ENCODE peak calls at places on chromosome 15, in ten cellular contexts. R is WTC11, G is cardiac muscle cell, Y is breast epithelium, N is bronchial epithelial cell, D is psoas muscle, U is Peyer's patch, B is upper lobe of right lung, E is MCF 10A, S is transverse colon. H is an unnamed sample.

GRCh38 chr15:24856397-24857093 is 98.2 kb upstream of the SNRPN start:
- DNase-seq in Y (no peak), N (no peak), S (peak), B (no peak), R (peak), E (no peak), G (peak), D (no peak), U (no peak), H (peak)

GRCh38 chr15:88220443-88221186 is 35.9 kb downstream of the NTRK3 start:
- DNase-seq in B (no peak), R (no peak), Y (no peak), S (no peak), U (no peak), E (no peak), G (no peak), N (no peak), D (no peak), H (no peak)

GRCh38 chr15:78808550-78808949 is 2.7 kb downstream of the ADAMTS7 start:
- DNase-seq in U (no peak), G (peak), E (peak), R (peak), B (no peak), S (no peak), N (peak), Y (no peak), D (no peak), H (no peak)

GRCh38 chr15:91385301-91385700 is 285.2 kb downstream of the SV2B start:
- DNase-seq in G (peak), B (no peak), R (no peak), N (peak), S (no peak), U (no peak), D (no peak), E (peak), Y (no peak), H (no peak)

GRCh38 chr15:62389887-62390792 is 225.1 kb upstream of the C2CD4B start:
- DNase-seq in U (peak), B (peak), G (peak), S (peak), Y (peak), N (peak), D (peak), E (peak), R (peak), H (peak)

GRCh38 chr15:98005659-98006058 is 45.2 kb downstream of the ARRDC4 start:
- DNase-seq in R (no peak), U (no peak), G (no peak), N (no peak), E (no peak), S (no peak), D (no peak), B (no peak), Y (no peak), H (no peak)

GRCh38 chr15:75694241-75695182 is 18.1 kb downstream of the CSPG4 start:
- DNase-seq in G (peak), N (peak), D (peak), R (peak), S (peak), E (peak), B (no peak), Y (peak), U (peak), H (peak)

GRCh38 chr15:69576035-69576526 is 123.5 kb downstream of the RPLP1 start:
- DNase-seq in S (peak), U (peak), N (peak), G (peak), D (peak), R (peak), B (peak), E (peak), Y (peak), H (peak)

GRCh38 chr15:84748274-84749110 is at the start of gene ZNF592:
- DNase-seq in R (peak), S (peak), U (peak), E (peak), B (peak), G (peak), D (peak), N (peak), Y (peak), H (peak)
- TF ChIP-seq CTCF in R (no peak), S (peak), U (no peak), E (peak), B (no peak), G (no peak), D (peak), N (no peak), Y (no peak), H (peak)

GRCh38 chr15:49605588-49605987 is 15.0 kb downstream of the FAM227B start:
- DNase-seq in B (no peak), D (no peak), S (no peak), E (no peak), G (no peak), U (no peak), R (no peak), Y (no peak), N (no peak), H (no peak)

GRCh38 chr15:49604625-49605409 is 15.8 kb downstream of the FAM227B start:
- DNase-seq in E (no peak), N (no peak), G (no peak), D (no peak), Y (no peak), U (no peak), R (no peak), S (no peak), B (no peak), H (no peak)

GRCh38 chr15:49610166-49610918 is 10.3 kb downstream of the FAM227B start:
- DNase-seq in B (no peak), G (peak), R (no peak), N (no peak), U (no peak), E (peak), S (no peak), D (no peak), Y (no peak), H (no peak)

DNA sequence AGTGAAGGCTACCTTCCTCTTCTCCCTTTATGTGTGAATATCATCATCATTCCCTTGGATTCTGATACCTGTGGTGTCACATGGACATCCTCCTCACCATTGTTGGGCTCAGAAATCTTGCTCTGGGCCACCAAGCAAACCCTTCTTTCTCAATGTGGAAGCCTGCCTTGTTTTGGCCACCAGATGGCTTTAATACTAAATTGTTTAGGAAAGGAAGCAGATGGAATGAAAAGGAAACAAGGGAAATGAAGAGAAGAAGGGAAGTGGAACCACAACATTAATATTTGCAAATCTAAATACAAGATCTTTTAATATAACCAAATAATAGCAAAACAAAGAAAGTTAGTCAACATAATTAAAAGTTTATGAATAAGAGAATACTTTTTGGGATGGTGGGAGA is 14.0 kb downstream of the FAM227B start:
- DNase-seq in Y (no peak), U (no peak), B (no peak), G (peak), E (no peak), N (no peak), D (no peak), S (no peak), R (no peak), H (no peak)
- TF ChIP-seq CTCF in Y (no peak), U (no peak), B (no peak), G (no peak), E (no peak), N (no peak), D (no peak), S (no peak), R (no peak), H (no peak)

GRCh38 chr15:41493205-41493901 is at the start of gene ITPKA:
- DNase-seq in D (peak), U (peak), Y (peak), R (peak), N (peak), E (peak), S (peak), B (peak), G (peak), H (peak)

GRCh38 chr15:41495736-41496599 is 2.3 kb downstream of the ITPKA start:
- DNase-seq in G (no peak), Y (no peak), D (peak), R (peak), N (no peak), E (no peak), B (no peak), S (peak), U (peak), H (peak)

GRCh38 chr15:41493902-41494189 is 172 bp downstream of the ITPKA start:
- DNase-seq in Y (no peak), E (no peak), G (no peak), R (no peak), B (no peak), D (no peak), S (no peak), N (no peak), U (no peak), H (no peak)

GRCh38 chr15:41494922-41495735 is 1.5 kb downstream of the ITPKA start:
- DNase-seq in R (peak), E (no peak), U (no peak), D (no peak), B (no peak), Y (no peak), G (no peak), S (no peak), N (no peak), H (peak)

DNA sequence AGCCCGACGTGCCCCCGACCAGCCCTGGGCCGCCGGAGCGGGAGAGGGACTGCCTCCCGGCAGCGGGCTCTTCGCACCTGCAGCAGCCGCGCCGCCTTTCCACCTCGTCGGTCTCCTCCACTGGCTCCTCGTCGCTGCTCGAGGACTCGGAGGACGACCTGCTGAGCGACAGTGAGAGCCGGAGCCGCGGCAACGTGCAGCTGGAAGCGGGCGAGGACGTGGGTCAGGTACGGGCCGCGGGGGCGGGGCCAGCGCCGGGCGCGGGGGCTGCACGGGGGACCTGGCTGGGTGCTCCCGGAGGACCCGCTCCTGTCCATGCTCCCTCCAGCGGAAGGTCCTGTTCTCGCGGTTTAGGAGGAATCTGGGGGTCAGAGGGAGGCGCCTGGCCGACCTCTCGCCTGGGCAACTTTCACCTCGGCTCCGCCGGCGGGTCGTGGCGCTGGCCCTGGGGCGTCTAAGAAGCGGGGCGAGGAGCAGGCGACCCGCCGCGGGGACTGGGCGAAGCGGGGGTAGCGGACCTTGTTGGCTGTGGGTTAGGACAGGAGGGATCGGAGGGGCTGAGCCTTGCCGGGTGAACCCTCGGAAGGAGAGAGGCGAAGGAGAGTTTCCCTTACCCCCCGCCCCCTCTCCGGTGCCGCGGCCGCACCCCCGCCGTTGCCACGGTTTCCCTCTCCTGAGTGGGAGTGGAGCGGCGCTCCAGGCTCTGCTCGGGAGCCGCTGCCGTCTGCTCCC is 682 bp downstream of the ITPKA start:
- DNase-seq in G (no peak), D (no peak), B (peak), Y (no peak), S (peak), E (no peak), N (no peak), R (peak), U (peak), H (peak)
- TF ChIP-seq CTCF in G (no peak), D (no peak), B (no peak), Y (no peak), S (no peak), E (no peak), N (no peak), R (no peak), U (no peak), H (peak)

GRCh38 chr15:93362821-93363220 is 273.8 kb upstream of the RGMA start:
- DNase-seq in Y (no peak), G (no peak), D (no peak), R (no peak), U (no peak), B (no peak), S (no peak), N (no peak), E (no peak), H (peak)
- TF ChIP-seq CTCF in Y (no peak), G (no peak), D (no peak), R (no peak), U (no peak), B (no peak), S (no peak), N (no peak), E (no peak), H (no peak)

DNA sequence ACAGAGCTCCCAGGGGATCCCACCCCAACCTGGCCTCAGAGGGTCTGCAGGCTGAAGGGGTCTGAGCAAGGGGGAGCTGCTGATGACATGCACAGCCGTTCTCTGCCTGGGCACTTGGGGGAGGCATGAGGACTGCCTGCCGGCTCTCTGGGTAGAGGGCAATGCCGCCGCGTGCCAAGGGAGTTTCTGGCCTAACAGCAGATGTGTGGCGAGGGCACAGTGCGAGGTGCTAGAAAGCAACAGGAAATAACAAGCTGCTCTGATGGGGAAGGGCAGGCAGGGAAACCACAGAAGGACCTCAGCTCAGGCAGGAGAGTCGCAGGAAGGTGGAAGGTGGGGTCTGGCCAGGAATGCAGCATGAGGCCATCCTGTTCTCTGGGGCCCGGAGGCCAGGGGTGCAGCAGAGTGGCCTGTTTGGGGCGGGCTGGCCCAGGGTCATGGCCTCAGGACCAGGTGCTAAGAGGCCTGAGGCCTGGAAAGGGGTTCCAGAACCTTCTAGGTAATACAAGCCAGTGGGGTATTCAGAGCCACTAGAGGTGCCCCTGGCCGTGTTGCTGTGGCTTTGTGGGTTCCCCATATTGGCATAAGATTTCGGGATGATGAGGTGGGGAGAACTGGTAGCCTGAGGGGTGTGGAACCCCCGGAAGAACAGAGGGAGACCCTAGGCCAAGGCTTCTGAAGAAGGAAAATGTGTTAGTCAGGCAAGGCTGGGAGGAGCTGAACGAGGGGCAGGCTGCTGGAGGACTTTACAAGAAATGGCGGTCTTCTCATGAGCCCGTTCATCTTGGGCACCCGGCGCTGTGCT is 41.2 kb downstream of the RGMA start:
- DNase-seq in Y (no peak), U (no peak), G (no peak), N (no peak), D (no peak), B (no peak), S (no peak), E (no peak), R (no peak), H (no peak)
- TF ChIP-seq CTCF in Y (no peak), U (no peak), G (no peak), N (no peak), D (no peak), B (no peak), S (no peak), E (no peak), R (no peak), H (no peak)

GRCh38 chr15:92638291-92638708 is 17.3 kb downstream of the FAM174B start:
- DNase-seq in R (no peak), Y (peak), B (no peak), S (peak), G (no peak), D (no peak), U (no peak), N (peak), E (no peak), H (no peak)
- TF ChIP-seq CTCF in R (no peak), Y (no peak), B (no peak), S (no peak), G (no peak), D (no peak), U (no peak), N (no peak), E (no peak), H (no peak)

DNA sequence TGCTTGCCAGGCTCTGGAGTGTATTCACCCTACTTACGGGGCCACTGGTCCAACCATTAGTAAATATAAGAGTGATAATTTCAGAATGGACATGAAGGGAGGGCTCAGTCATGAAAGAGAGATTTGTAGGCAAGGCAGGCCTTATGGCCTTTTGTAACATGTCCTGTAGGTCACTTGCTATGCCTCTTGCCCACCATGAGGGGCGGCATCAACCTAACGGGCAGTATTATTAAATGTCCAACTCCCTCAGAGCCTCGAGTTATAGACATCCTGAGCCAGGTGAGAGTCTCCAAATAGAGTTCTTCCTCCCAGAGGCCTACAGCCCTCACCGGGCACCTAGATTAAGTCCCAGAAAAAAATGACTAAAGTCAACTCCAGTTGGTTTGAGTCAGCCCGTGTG is 30.2 kb downstream of the ONECUT1 start:
- DNase-seq in Y (no peak), S (no peak), D (no peak), G (no peak), E (no peak), N (no peak), U (no peak), R (no peak), B (no peak), H (no peak)
- TF ChIP-seq CTCF in Y (no peak), S (no peak), D (no peak), G (no peak), E (no peak), N (no peak), U (no peak), R (peak), B (no peak), H (no peak)

DNA sequence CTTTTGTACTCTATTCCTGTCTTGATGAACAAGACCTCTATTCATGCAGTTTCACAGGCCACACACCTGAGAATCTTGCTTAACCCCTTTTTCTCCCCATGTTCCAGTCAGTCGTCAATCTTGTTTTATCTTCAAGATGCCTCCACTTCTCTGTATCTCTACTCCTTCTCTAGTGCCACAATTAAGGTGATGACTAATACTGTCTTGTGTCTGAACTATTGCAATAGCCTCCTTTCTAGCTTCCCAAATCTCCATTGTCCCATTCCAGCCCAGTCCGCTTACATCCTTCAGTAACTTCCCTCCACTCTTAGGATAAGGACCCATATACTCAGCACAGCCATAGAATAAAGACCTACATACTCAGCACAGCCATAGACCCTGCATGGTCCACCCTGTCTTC is 24.7 kb downstream of the CHST14 start:
- DNase-seq in U (no peak), G (no peak), R (no peak), N (no peak), B (no peak), D (no peak), S (no peak), E (no peak), Y (no peak), H (no peak)
- TF ChIP-seq CTCF in U (no peak), G (no peak), R (no peak), N (no peak), B (no peak), D (no peak), S (no peak), E (no peak), Y (no peak), H (no peak)

DNA sequence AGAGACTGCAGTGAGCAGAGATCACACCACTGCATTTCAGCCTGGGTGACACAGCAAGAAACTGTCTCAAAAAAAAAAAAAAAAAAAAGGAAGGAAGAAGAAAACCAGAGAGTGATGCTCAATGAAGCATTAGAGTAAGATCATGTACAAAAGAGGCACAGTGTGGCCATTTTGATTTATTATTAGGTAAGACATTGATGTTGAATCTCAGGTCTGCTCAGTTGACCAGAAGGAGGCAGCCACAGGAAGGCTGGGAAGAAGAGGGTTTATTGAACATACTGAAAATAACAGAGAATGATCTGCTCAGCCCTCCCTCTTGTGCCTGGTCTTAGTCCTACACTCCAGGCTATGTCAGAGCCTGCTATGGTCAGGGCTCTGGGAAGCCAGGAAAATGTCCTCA is 15.6 kb downstream of the LRRK1 start:
- DNase-seq in E (no peak), Y (no peak), D (no peak), R (no peak), N (no peak), S (no peak), G (peak), U (no peak), B (no peak), H (no peak)
- TF ChIP-seq CTCF in E (no peak), Y (no peak), D (no peak), R (no peak), N (no peak), S (no peak), G (no peak), U (no peak), B (no peak), H (no peak)